ENCODE peak calls at places on chromosomes 12 and 14, in five cellular contexts. I is activated naive CD4-positive, alpha-beta T cell; S is BE2C; R is A172; Y is effector memory CD4-positive, alpha-beta T cell. O is an unnamed sample.

GRCh38 chr12:72281145-72281544 is 9.0 kb downstream of the TRHDE start:
- DNase-seq in I (no peak), S (no peak), R (no peak), Y (no peak), O (no peak)

GRCh38 chr14:20587489-20588154 is at the start of gene RNASE11:
- DNase-seq in I (no peak), S (no peak), R (no peak), Y (no peak), O (no peak)

GRCh38 chr14:99077844-99078236 is 194.2 kb downstream of the BCL11B start:
- DNase-seq in I (no peak), S (no peak), R (no peak), Y (no peak), O (no peak)

GRCh38 chr12:11946161-11946560 is 124.6 kb upstream of the BCL2L14 start:
- DNase-seq in I (no peak), S (no peak), R (no peak), Y (no peak), O (no peak)

GRCh38 chr12:124563401-124563800 is 4.0 kb downstream of the NCOR2 start:
- DNase-seq in I (no peak), S (no peak), R (no peak), Y (no peak), O (no peak)

GRCh38 chr12:74980510-74980909 is 229.1 kb downstream of the KCNC2 start:
- DNase-seq in I (no peak), S (no peak), R (no peak), Y (no peak), O (no peak)

GRCh38 chr14:50800032-50800431 is 30.9 kb downstream of the NIN start:
- DNase-seq in I (no peak), S (no peak), R (no peak), Y (no peak), O (no peak)

GRCh38 chr12:30440826-30441602 is 254.7 kb downstream of the IPO8 start:
- DNase-seq in I (no peak), S (peak; percentile 51), R (peak; percentile 45), Y (no peak), O (no peak)

GRCh38 chr14:93092606-93093556 is 22.8 kb downstream of the ITPK1 start:
- DNase-seq in I (no peak), S (no peak), R (no peak), Y (no peak), O (no peak)

GRCh38 chr14:56127156-56127555 is 8.9 kb downstream of the PELI2 start:
- DNase-seq in I (no peak), S (no peak), R (no peak), Y (no peak), O (no peak)

GRCh38 chr12:110244829-110245228 is 36.2 kb upstream of the ATP2A2 start:
- DNase-seq in I (no peak), S (no peak), R (no peak), Y (no peak), O (no peak)

GRCh38 chr12:122862110-122862634 is 26.9 kb downstream of the HIP1R start:
- DNase-seq in I (no peak), S (no peak), R (no peak), Y (no peak), O (no peak)

GRCh38 chr12:63495974-63496373 is 172.3 kb downstream of the DPY19L2 start:
- DNase-seq in I (no peak), S (no peak), R (no peak), Y (no peak), O (no peak)

GRCh38 chr12:49941556-49942511 is 8.7 kb upstream of the AQP2 start:
- DNase-seq in I (no peak), S (no peak), R (no peak), Y (no peak), O (no peak)

GRCh38 chr12:113857371-113857770 is 108.8 kb downstream of the RBM19 start:
- DNase-seq in I (no peak), S (no peak), R (no peak), Y (no peak), O (no peak)

GRCh38 chr14:102857444-102857843 is 65.0 kb upstream of the AMN start:
- DNase-seq in I (no peak), S (no peak), R (peak; percentile 20), Y (no peak), O (no peak)

GRCh38 chr12:46839232-46839631 is 13.4 kb upstream of the SLC38A4 start:
- DNase-seq in I (no peak), S (no peak), R (no peak), Y (no peak), O (no peak)

GRCh38 chr14:89775161-89775560 is 179.4 kb downstream of the EFCAB11 start:
- DNase-seq in I (no peak), S (no peak), R (no peak), Y (no peak), O (no peak)

GRCh38 chr12:13211191-13211858 is 14.8 kb downstream of the EMP1 start:
- DNase-seq in I (no peak), S (no peak), R (no peak), Y (no peak), O (no peak)

GRCh38 chr12:108129017-108129812 is at the start of gene WSCD2:
- DNase-seq in I (no peak), S (peak; percentile 85), R (peak; percentile 11), Y (no peak), O (no peak)

GRCh38 chr14:75479770-75480600 is 42.3 kb upstream of the BATF start:
- DNase-seq in I (no peak), S (no peak), R (no peak), Y (no peak), O (no peak)

GRCh38 chr12:121175383-121176119 is 34.4 kb upstream of the P2RX4 start:
- DNase-seq in I (no peak), S (no peak), R (no peak), Y (no peak), O (no peak)

GRCh38 chr12:77795699-77796098 is 35.0 kb upstream of the NAV3 start:
- DNase-seq in I (no peak), S (no peak), R (no peak), Y (no peak), O (no peak)

GRCh38 chr12:67884596-67884995 is 104.7 kb upstream of the IFNG-AS1 start:
- DNase-seq in I (no peak), S (no peak), R (no peak), Y (no peak), O (no peak)

GRCh38 chr12:976644-977043 is 14.4 kb upstream of the ERC1 start:
- DNase-seq in I (no peak), S (no peak), R (no peak), Y (no peak), O (no peak)

GRCh38 chr12:116194935-116195431 is 82.5 kb downstream of the MED13L start:
- DNase-seq in I (no peak), S (no peak), R (no peak), Y (peak; percentile 9), O (peak; percentile 16)

GRCh38 chr12:43098766-43099550 is 453.0 kb downstream of the ADAMTS20 start:
- DNase-seq in I (no peak), S (no peak), R (no peak), Y (no peak), O (no peak)

GRCh38 chr12:10358131-10358530 is 31.7 kb downstream of the KLRK1 start:
- DNase-seq in I (no peak), S (no peak), R (no peak), Y (no peak), O (no peak)

GRCh38 chr14:91901449-91902250 is 34.3 kb upstream of the TC2N start:
- DNase-seq in I (no peak), S (no peak), R (no peak), Y (no peak), O (no peak)

GRCh38 chr12:62466018-62466595 is 519 bp upstream of the MON2 start:
- DNase-seq in I (no peak), S (peak; percentile 16), R (peak; percentile 6), Y (peak; percentile 5), O (no peak)

GRCh38 chr14:73489481-73490175 is 1.1 kb upstream of the RIOX1 start:
- DNase-seq in I (no peak), S (no peak), R (no peak), Y (no peak), O (no peak)

GRCh38 chr12:106195638-106196037 is 52.2 kb downstream of the CKAP4 start:
- DNase-seq in I (no peak), S (no peak), R (no peak), Y (no peak), O (no peak)

GRCh38 chr12:40632933-40633332 is 59.3 kb upstream of the CNTN1 start:
- DNase-seq in I (no peak), S (no peak), R (no peak), Y (no peak), O (no peak)

GRCh38 chr14:65252471-65253255 is 150.3 kb upstream of the MAX start:
- DNase-seq in I (no peak), S (no peak), R (no peak), Y (no peak), O (no peak)

GRCh38 chr12:7129647-7130536 is at the start of gene CLSTN3:
- DNase-seq in I (peak; percentile 80), S (peak; percentile 87), R (peak; percentile 33), Y (peak; percentile 90), O (peak; percentile 76)

GRCh38 chr14:104544362-104544761 is 35.2 kb upstream of the C14orf180 start:
- DNase-seq in I (no peak), S (no peak), R (no peak), Y (no peak), O (no peak)

GRCh38 chr14:54691525-54692260 is 124.8 kb downstream of the SAMD4A start:
- DNase-seq in I (no peak), S (peak; percentile 79), R (peak; percentile 64), Y (peak; percentile 23), O (peak; percentile 13)